ENCODE peak calls at places on chromosomes 11 and 22, in four cellular contexts. A is OCI-LY7; F is 8988T; N is stimulated activated effector memory CD8-positive, alpha-beta T cell treated with anti-CD3 and anti-CD28 coated beads, Interleukin-12 subunit alpha, Interleukin-12 subunit beta, amount 100 ng/mL, for 72 hours. X is an unnamed sample.

GRCh38 chr11:103700605-103701004 is 335.8 kb upstream of the DDI1 start:
- DNase-seq in N (no peak), A (no peak), F (no peak), X (no peak)

GRCh38 chr22:11307996-11308395 is 4220.0 kb upstream of the OR11H1 start:
- DNase-seq in N (no peak), F (no peak), A (no peak), X (no peak)

GRCh38 chr11:17921620-17922473 is 91.0 kb downstream of the SERGEF start:
- DNase-seq in N (no peak), A (no peak), F (no peak), X (no peak)

GRCh38 chr11:75562836-75563484 is 907 bp downstream of the SERPINH1 start:
- DNase-seq in N (no peak), F (peak), A (no peak), X (no peak)

GRCh38 chr22:31556627-31557203 is 60.4 kb downstream of the SFI1 start:
- DNase-seq in N (no peak), F (no peak), A (peak), X (no peak)

GRCh38 chr22:48851933-48852549 is 975.6 kb downstream of the BRD1 start:
- DNase-seq in A (no peak), N (no peak), F (no peak), X (no peak)

GRCh38 chr22:46936378-46936916 is 174.0 kb downstream of the TBC1D22A start:
- DNase-seq in N (no peak), F (no peak), A (no peak), X (no peak)

GRCh38 chr11:67628710-67629385 is 889 bp downstream of the NUDT8 start:
- DNase-seq in F (no peak), A (no peak), N (no peak), X (no peak)

GRCh38 chr11:9160166-9160565 is 68.8 kb upstream of the SCUBE2 start:
- DNase-seq in N (no peak), F (no peak), A (no peak), X (no peak)

GRCh38 chr11:48384670-48385069 is 18.4 kb upstream of the OR4C5 start:
- DNase-seq in A (peak), N (no peak), F (no peak), X (no peak)

GRCh38 chr11:34356918-34357645 is 728 bp downstream of the ABTB2 start:
- DNase-seq in F (peak), N (peak), A (no peak), X (peak)

GRCh38 chr22:22380098-22381030 is 128.2 kb downstream of the ZNF280B start:
- DNase-seq in N (no peak), A (peak), F (no peak), X (no peak)

GRCh38 chr11:6455070-6455469 is 14.3 kb upstream of the HPX start:
- DNase-seq in N (no peak), F (no peak), A (peak), X (no peak)